ENCODE peak calls at places on chromosome 15, in nine cellular contexts. R is psoas muscle; Y is heart left ventricle; D is CD8-positive, alpha-beta T cell; V is pancreas; B is Caco-2; U is trophoblast cell; I is left ventricle myocardium inferior; T is IMR-90. X is an unnamed sample. For H3K36me3, the result is how much of the 10 kb centered on the place peaks cover.

GRCh38 chr15:41558400-41559238 is at the start of gene TYRO3:
- DNase-seq in Y (peak), V (peak), B (peak), U (peak), D (peak), R (peak), I (peak), T (no peak), X (peak)

GRCh38 chr15:101019351-101019750 is 100.2 kb downstream of the LRRK1 start:
- DNase-seq in U (no peak), Y (peak), D (peak), B (no peak), T (no peak), V (no peak), R (no peak), I (no peak), X (no peak)

GRCh38 chr15:67175643-67176071 is 78.8 kb downstream of the AAGAB start:
- DNase-seq in B (no peak), T (peak), Y (no peak), V (peak), D (no peak), R (peak), I (no peak), U (peak), X (no peak)

GRCh38 chr15:77821188-77821958 is 188.7 kb upstream of the LINGO1 start:
- DNase-seq in T (peak), V (peak), R (no peak), Y (peak), D (peak), B (peak), U (peak), I (peak), X (peak)

GRCh38 chr15:87757084-87757483 is 499.5 kb downstream of the NTRK3 start:
- DNase-seq in Y (no peak), D (no peak), B (no peak), T (no peak), U (no peak), I (no peak), R (no peak), V (no peak), X (no peak)

GRCh38 chr15:82040862-82041261 is 5.0 kb downstream of the MEX3B start:
- DNase-seq in D (no peak), B (no peak), Y (peak), T (no peak), U (no peak), V (no peak), R (no peak), I (no peak), X (no peak)

GRCh38 chr15:48680841-48681240 is 35.3 kb upstream of the FBN1 start:
- DNase-seq in U (peak), B (no peak), I (no peak), T (peak), Y (no peak), D (no peak), R (no peak), V (no peak), X (peak)

GRCh38 chr15:50652671-50653070 is 33.9 kb downstream of the TRPM7 start:
- DNase-seq in U (no peak), B (no peak), Y (no peak), R (no peak), V (no peak), T (no peak), D (no peak), I (no peak), X (no peak)

GRCh38 chr15:98567951-98568350 is 80.4 kb upstream of the IGF1R start:
- DNase-seq in I (no peak), R (no peak), D (no peak), B (no peak), V (no peak), U (peak), Y (no peak), T (no peak), X (no peak)

GRCh38 chr15:87816016-87816415 is 440.5 kb downstream of the NTRK3 start:
- DNase-seq in D (no peak), I (no peak), V (no peak), U (no peak), R (no peak), Y (no peak), B (no peak), T (peak), X (peak)

GRCh38 chr15:35852818-35853624 is 307.1 kb upstream of the DPH6 start:
- DNase-seq in U (no peak), T (no peak), Y (no peak), V (no peak), R (no peak), B (no peak), I (no peak), D (no peak), X (no peak)

GRCh38 chr15:37219211-37219701 is 118.9 kb upstream of the MEIS2 start:
- DNase-seq in U (no peak), B (peak), D (no peak), Y (no peak), R (no peak), V (no peak), T (no peak), I (no peak), X (no peak)

GRCh38 chr15:65277015-65277414 is 9.7 kb downstream of the PARP16 start:
- DNase-seq in D (no peak), V (no peak), B (no peak), I (no peak), R (no peak), Y (no peak), U (no peak), T (no peak), X (no peak)

GRCh38 chr15:91108421-91108820 is 8.4 kb downstream of the SV2B start:
- DNase-seq in Y (no peak), D (no peak), I (no peak), T (no peak), B (no peak), V (no peak), U (no peak), R (no peak), X (no peak)

GRCh38 chr15:77285057-77285456 is 134.8 kb downstream of the PEAK1 start:
- DNase-seq in I (no peak), Y (no peak), T (no peak), R (no peak), B (no peak), U (no peak), D (no peak), V (no peak), X (no peak)

GRCh38 chr15:62391565-62392262 is 226.6 kb upstream of the C2CD4B start:
- DNase-seq in R (peak), D (peak), B (peak), T (peak), Y (peak), U (peak), V (peak), I (peak), X (peak)

GRCh38 chr15:64919721-64920120 is 8.0 kb downstream of the ANKDD1A start:
- DNase-seq in U (no peak), V (no peak), R (no peak), B (no peak), T (no peak), I (no peak), D (no peak), Y (no peak), X (no peak)

GRCh38 chr15:59996498-59997041 is 7.5 kb upstream of the FOXB1 start:
- DNase-seq in I (no peak), B (peak), V (no peak), R (no peak), U (no peak), D (no peak), Y (no peak), T (no peak), X (no peak)

GRCh38 chr15:59999064-59999377 is 5.1 kb upstream of the FOXB1 start:
- DNase-seq in V (no peak), U (no peak), T (no peak), D (no peak), B (no peak), R (no peak), Y (no peak), I (no peak), X (no peak)

GRCh38 chr15:59995568-59996349 is 8.4 kb upstream of the FOXB1 start:
- DNase-seq in V (no peak), I (no peak), Y (no peak), R (no peak), T (no peak), U (no peak), B (no peak), D (no peak), X (no peak)

GRCh38 chr15:59998256-59999063 is 5.7 kb upstream of the FOXB1 start:
- DNase-seq in B (no peak), Y (no peak), V (no peak), R (no peak), U (no peak), I (no peak), D (no peak), T (no peak), X (no peak)

DNA sequence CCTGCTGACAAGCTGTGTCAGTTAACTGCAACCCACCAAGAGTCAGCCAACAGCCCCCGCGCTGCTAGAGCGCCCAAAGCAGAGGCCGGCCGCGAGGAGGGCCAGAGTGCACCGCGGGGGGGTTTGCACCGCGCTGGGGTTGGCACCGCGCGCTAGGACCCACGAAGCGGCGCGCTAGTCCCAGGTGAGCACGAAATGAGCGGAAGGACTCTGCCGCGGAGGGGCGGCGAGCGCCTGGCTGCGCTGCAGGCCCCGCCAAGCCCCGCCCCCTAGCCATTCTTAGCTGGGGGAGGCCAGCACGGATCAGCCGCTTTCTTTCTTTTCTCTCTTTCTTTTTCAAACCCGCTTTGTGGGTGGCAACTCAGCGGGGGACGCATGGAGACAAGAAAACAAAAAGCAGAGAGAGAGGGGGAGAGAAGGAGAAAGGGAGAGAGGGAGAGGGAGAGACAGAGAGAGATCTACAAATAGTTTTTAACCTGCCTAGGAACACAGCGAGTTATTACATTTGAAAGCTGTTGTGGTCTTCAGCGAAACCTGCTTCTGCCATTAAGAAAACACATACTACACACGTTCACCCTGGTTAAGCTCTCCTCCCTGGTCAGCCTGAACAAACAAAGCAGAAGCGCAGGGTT is 6.9 kb upstream of the FOXB1 start:
- DNase-seq in R (no peak), I (no peak), D (peak), V (no peak), U (peak), Y (no peak), T (no peak), B (peak), X (no peak)
- H3K4me3 ChIP-seq in R (peak), I (peak), D (peak), V (no peak), U (no peak), Y (no peak), T (no peak), B (peak), X (no peak)

GRCh38 chr15:60347480-60348069 is 50.2 kb downstream of the ANXA2 start:
- DNase-seq in I (no peak), R (no peak), U (no peak), B (no peak), Y (no peak), D (no peak), T (no peak), V (no peak), X (no peak)
- H3K36me3 ChIP-seq in I (half or more), R (half or more), U (under half), B (under half), Y (under half), D (under half), T (half or more), V (under half), X (half or more)

GRCh38 chr15:75028991-75029377 is 5.6 kb downstream of the PPCDC start:
- DNase-seq in T (no peak), B (no peak), U (no peak), R (no peak), Y (no peak), D (no peak), V (no peak), I (no peak), X (no peak)
- H3K4me3 ChIP-seq in T (no peak), B (no peak), U (no peak), R (peak), Y (no peak), D (no peak), V (no peak), I (no peak), X (no peak)

DNA sequence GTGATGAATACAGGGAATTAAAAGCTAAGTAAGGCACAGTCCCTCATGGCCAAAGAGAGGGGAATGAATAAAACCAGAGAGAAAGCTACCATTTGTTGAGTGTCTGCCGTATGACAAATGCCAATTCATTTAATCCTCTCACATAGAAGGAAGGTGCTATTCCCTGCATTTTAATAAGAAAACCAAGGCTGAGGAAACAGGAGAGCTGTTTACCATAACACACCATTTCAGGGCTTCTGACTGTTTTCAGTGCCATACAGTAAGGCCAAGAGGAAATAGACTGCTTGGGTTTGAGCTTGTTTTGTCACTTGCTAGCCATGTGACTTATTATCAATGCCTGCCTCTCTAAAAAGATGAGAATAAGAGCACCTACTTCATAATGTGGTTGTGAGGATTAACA is 10.1 kb downstream of the BTBD1 start:
- DNase-seq in T (no peak), D (no peak), U (no peak), Y (no peak), B (no peak), I (no peak), V (no peak), R (no peak), X (no peak)
- H3K36me3 ChIP-seq in T (under half), D (under half), U (under half), Y (under half), B (under half), I (under half), V (under half), R (under half), X (under half)

DNA sequence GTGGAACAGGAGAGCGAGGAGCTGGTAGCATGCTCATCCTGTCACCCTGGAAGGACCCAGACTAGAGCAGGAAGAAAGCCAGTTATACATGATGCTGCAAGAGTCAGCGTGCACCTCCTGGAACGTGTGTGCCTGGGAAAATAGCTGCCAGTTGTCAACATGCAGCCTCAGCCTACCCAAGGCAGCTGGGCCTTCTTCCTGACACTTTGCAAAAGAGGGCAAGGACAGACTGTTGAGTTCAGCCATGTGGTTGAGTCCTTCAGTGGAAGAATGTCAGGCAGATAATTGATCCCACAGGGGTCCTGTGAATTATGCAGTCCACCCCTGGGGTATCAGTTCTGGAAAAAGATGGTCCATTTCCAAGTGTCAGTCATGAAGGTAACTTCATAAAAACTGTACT is 79.5 kb downstream of the ARNT2 start:
- DNase-seq in B (no peak), U (no peak), D (no peak), T (peak), V (no peak), Y (peak), I (no peak), R (no peak), X (no peak)
- H3K4me3 ChIP-seq in B (no peak), U (no peak), D (no peak), T (no peak), V (no peak), Y (no peak), I (no peak), R (no peak), X (no peak)

X was measured in adipocyte.